ENCODE peak calls at places on chromosomes 3 and 15, in five cellular contexts. O is HAP-1, T is upper lobe of right lung, D is body of pancreas, S is HepG2. W is an unnamed sample. For H3K9me3 and H3K27me3, the result is how much of the 10 kb centered on the place peaks cover.

GRCh38 chr3:41125258-41125657 is 74.0 kb upstream of the CTNNB1 start:
- DNase-seq in O (no peak), T (no peak), D (no peak), S (no peak), W (no peak)

GRCh38 chr3:37326144-37326543 is 151.8 kb upstream of the LRRFIP2 start:
- DNase-seq in O (no peak), T (no peak), D (no peak), S (no peak), W (no peak)

GRCh38 chr15:48802867-48803266 is 8.0 kb downstream of the CEP152 start:
- DNase-seq in O (no peak), T (no peak), D (no peak), S (no peak), W (no peak)

GRCh38 chr15:97972366-97972765 is 11.9 kb downstream of the ARRDC4 start:
- DNase-seq in O (no peak), T (no peak), D (no peak), S (no peak), W (no peak)

GRCh38 chr15:85800460-85801123 is 5.9 kb upstream of the KLHL25 start:
- DNase-seq in O (no peak), T (peak), D (peak), S (peak), W (peak)

GRCh38 chr3:117507958-117508357 is 798.4 kb downstream of the TUSC7 start:
- DNase-seq in O (no peak), T (no peak), D (no peak), S (no peak), W (no peak)

GRCh38 chr3:128378631-128379347 is 87.9 kb downstream of the DNAJB8 start:
- DNase-seq in O (no peak), T (no peak), D (no peak), S (no peak), W (no peak)

GRCh38 chr3:160040181-160040580 is 51.5 kb downstream of the IL12A start:
- DNase-seq in O (no peak), T (no peak), D (no peak), S (no peak), W (no peak)

GRCh38 chr3:53150247-53151085 is 10.5 kb upstream of the PRKCD start:
- DNase-seq in O (no peak), T (peak), D (peak), S (no peak), W (no peak)

DNA sequence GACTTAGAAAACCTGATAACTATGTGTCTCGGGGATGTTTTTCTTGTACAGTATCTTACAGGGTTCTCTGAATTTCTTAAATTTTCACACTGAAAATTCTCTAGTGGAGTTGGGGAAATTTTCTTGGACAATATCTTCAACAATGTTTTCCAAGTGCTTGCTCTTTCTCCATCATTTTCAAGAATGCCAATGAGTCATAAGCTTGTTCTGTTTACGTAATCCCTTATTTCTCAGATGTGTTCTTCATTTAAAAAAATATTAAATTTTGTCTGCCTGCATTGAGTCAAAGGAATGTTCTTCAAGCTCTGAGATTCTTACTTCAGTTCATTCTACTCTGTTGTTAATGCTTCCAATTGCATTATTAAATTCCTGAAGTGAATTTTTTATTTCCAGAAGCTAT is 21.9 kb upstream of the PLSCR2 start:
- DNase-seq in O (no peak), T (no peak), D (no peak), S (no peak), W (no peak)
- H3K9me3 ChIP-seq in O (under half), T (under half), D (under half), S (under half), W (under half)

GRCh38 chr3:45154641-45155147 is 8.5 kb upstream of the CDCP1 start:
- DNase-seq in O (no peak), T (no peak), D (no peak), S (no peak), W (no peak)
- H3K27me3 ChIP-seq in O (under half), T (under half), D (under half), S (under half), W (under half)

GRCh38 chr3:104281713-104282112 is 1085.0 kb upstream of the ALCAM start:
- DNase-seq in O (no peak), T (no peak), D (no peak), S (no peak), W (no peak)
- H3K9me3 ChIP-seq in O (under half), T (under half), D (under half), S (half or more), W (under half)

GRCh38 chr15:68677996-68678395 is 99.2 kb downstream of the CORO2B start:
- DNase-seq in O (no peak), T (no peak), D (no peak), S (no peak), W (no peak)

GRCh38 chr15:68679161-68679560 is 100.4 kb downstream of the CORO2B start:
- DNase-seq in O (no peak), T (no peak), D (no peak), S (no peak), W (no peak)

GRCh38 chr15:68681836-68682235 is 103.0 kb downstream of the CORO2B start:
- DNase-seq in O (no peak), T (peak), D (no peak), S (no peak), W (no peak)

GRCh38 chr15:68678746-68679145 is 100.0 kb downstream of the CORO2B start:
- DNase-seq in O (no peak), T (no peak), D (no peak), S (no peak), W (no peak)

DNA sequence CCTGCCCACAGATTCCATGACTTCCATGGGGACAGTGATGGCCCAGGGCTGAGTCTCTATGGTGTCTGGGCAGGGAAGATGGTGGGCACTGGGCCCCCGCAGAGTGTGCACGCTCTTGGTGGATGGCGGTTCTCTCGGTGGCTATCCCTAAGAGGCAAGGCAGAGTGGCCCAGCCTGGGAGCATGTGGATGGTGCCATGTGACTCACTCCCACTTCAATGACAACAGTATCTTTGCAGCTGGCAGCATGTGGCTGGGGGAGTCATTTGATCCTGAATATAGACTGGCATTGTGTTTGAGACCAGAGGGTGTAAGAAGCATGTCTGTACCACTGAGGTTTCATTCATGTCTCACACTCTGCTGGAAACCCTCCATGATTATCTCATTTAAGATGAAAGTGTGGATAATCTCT is 101.2 kb downstream of the CORO2B start:
- DNase-seq in O (no peak), T (no peak), D (no peak), S (no peak), W (no peak)
- H3K27me3 ChIP-seq in O (under half), T (under half), D (under half), S (under half), W (under half)

DNA sequence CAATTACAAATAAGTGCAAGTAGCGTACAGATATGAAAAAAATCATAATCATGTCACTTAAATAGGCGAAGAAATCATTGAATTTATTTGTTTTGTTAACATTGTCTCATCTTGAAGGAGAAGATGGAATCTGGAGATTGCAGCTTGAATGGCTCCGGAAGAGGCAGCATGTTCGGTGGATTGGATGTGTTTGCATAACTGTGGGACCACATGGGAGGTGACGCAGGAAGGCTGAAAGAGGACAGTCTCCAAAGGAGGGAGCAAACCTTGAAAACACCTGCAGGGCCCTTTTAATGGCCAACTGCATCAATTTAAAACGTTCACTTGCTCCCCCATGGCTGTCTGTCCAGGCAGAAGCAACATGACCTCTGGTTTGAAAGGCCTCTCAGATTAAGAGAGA is 61.3 kb downstream of the CHL1 start:
- DNase-seq in O (no peak), T (no peak), D (no peak), S (no peak), W (no peak)
- H3K9me3 ChIP-seq in O (under half), T (under half), D (under half), S (under half), W (under half)

DNA sequence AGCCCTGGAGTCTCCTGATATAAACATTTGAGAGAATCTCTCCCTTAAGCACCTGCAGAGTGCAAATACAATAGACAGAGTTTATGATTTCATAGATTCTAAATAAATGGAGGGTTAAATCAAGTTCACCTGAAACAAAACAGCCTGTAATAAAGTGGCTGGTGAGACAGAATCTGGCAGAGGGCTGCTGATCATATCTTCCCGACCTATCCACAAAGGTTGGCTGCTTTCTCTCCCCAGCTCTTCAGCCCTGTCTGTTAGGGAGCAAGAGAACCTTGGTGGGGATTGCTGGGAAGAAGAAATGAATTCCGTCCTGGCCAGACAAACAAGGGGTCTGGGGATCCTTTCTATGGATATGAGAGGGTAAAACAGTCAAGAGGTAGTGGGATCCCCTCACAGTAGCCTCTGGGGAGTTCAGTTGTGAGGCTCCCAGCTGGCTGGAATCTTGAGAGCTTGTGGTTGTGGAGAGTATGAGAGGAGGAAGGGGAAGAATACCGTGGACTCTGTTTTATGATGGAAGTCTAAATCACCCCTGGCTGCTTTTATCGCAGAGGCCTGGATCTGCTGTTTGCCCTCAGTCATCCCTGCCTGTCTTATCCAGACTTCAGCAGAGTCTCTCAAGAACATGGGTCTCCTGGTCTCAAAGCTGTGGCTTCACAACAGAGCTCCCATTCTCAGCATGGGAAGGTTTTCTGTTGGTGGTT is 451.3 kb downstream of the NTRK3 start:
- DNase-seq in O (no peak), T (no peak), D (no peak), S (no peak), W (no peak)
- H3K27me3 ChIP-seq in O (under half), T (under half), D (under half), S (under half), W (under half)

DNA sequence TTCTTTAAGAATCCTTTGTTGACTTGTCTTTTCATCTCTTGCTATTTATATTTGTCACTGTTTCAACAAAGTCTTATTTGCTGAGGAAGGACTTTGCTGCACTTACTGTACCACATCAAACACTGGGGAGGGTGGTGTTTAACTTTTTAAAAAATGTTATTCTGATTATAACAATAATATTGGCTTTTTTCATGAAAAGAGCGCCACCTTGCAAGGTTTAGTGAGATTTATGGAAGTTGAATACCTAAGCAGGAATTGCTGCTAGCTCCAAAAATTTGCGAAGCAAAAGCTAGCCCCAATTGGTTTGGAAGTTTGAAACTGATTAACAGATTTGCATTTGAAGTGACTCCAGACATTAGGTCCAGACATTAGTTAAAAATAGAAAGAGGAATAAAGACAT is 6.7 kb downstream of the ZIC1 start:
- DNase-seq in O (peak), T (no peak), D (no peak), S (no peak), W (no peak)
- H3K9me3 ChIP-seq in O (under half), T (under half), D (under half), S (under half), W (under half)